ENCODE peak calls at places on chromosome 14, in eight cellular contexts. T is chondrocyte; I is neural progenitor cell; G is stimulated activated CD4-positive, alpha-beta T cell treated with anti-CD3 and anti-CD28 coated beads, TNF-alpha, amount 100 ng/mL, for 4 hours; S is SK-MEL-5; N is globus pallidus; B is effector CD8-positive, alpha-beta T cell; O is stimulated activated CD8-positive, alpha-beta memory T cell treated with anti-CD3 and anti-CD28 coated beads, Interleukin-12 subunit alpha, Interleukin-12 subunit beta, amount 100 ng/mL, for 1 hour. U is an unnamed sample.

GRCh38 chr14:61749264-61749663 is 13.0 kb upstream of the SNAPC1 start:
- DNase-seq in T (no peak), I (no peak), G (no peak), S (no peak), N (no peak), B (no peak), O (no peak), U (peak; percentile 31)

GRCh38 chr14:38507299-38507698 is 251.4 kb upstream of the CLEC14A start:
- DNase-seq in T (no peak), I (peak; percentile 15), G (no peak), S (no peak), N (no peak), B (no peak), O (no peak), U (no peak)

GRCh38 chr14:29671034-29671433 is 256.6 kb downstream of the PRKD1 start:
- DNase-seq in T (no peak), I (no peak), G (no peak), S (no peak), N (no peak), B (no peak), O (no peak), U (peak; percentile 19)

GRCh38 chr14:36591482-36591881 is 9.1 kb upstream of the NKX2-8 start:
- DNase-seq in T (no peak), I (no peak), G (no peak), S (no peak), N (no peak), B (no peak), O (no peak), U (no peak)

GRCh38 chr14:61151276-61151675 is 129.9 kb downstream of the TMEM30B start:
- DNase-seq in T (no peak), I (no peak), G (no peak), S (no peak), N (no peak), B (no peak), O (no peak), U (no peak)

GRCh38 chr14:105180598-105181528 is at the start of gene NUDT14:
- DNase-seq in T (no peak), I (peak; percentile 80), G (peak; percentile 76), S (peak; percentile 69), N (no peak), B (peak; percentile 77), O (peak; percentile 69), U (peak; percentile 56)

GRCh38 chr14:73829526-73830431 is 21.9 kb upstream of the PTGR2 start:
- DNase-seq in T (peak; percentile 22), I (no peak), G (no peak), S (no peak), N (no peak), B (no peak), O (no peak), U (peak; percentile 68)

GRCh38 chr14:92759300-92759678 is 10.9 kb upstream of the LGMN start:
- DNase-seq in T (no peak), I (peak; percentile 26), G (no peak), S (peak; percentile 60), N (no peak), B (no peak), O (no peak), U (peak; percentile 57)

GRCh38 chr14:88630565-88630964 is 67.7 kb downstream of the ZC3H14 start:
- DNase-seq in T (no peak), I (no peak), G (no peak), S (no peak), N (no peak), B (no peak), O (no peak), U (no peak)

GRCh38 chr14:102096569-102097188 is 9.8 kb upstream of the HSP90AA1 start:
- DNase-seq in T (no peak), I (peak; percentile 88), G (peak; percentile 55), S (peak; percentile 90), N (peak; percentile 86), B (peak; percentile 63), O (peak; percentile 57), U (peak; percentile 77)

GRCh38 chr14:91893659-91894058 is 26.3 kb upstream of the TC2N start:
- DNase-seq in T (no peak), I (no peak), G (no peak), S (no peak), N (no peak), B (no peak), O (no peak), U (peak; percentile 2)

U was measured in OCI-M1.